ENCODE peak calls at places on chromosomes 12 and 14, in six cellular contexts. A, C, R, J, N and W are unnamed samples.

GRCh38 chr12:559208-559905 is 99.6 kb downstream of the B4GALNT3 start:
- DNase-seq in A (no peak), C (no peak), R (no peak), J (no peak), N (no peak), W (no peak)

GRCh38 chr14:72565200-72565599 is 328.7 kb downstream of the DPF3 start:
- DNase-seq in A (no peak), C (no peak), R (no peak), J (no peak), N (no peak), W (no peak)

GRCh38 chr12:14884458-14884878 is 1.2 kb downstream of the MGP start:
- DNase-seq in A (peak; percentile 93), C (peak; percentile 46), R (peak; percentile 62), J (peak; percentile 93), N (peak; percentile 74), W (peak; percentile 69)

GRCh38 chr14:91372680-91373495 is 44.7 kb downstream of the CCDC88C start:
- DNase-seq in A (no peak), C (no peak), R (no peak), J (no peak), N (peak; percentile 42), W (peak; percentile 58)

GRCh38 chr14:91170504-91171121 is 56.7 kb downstream of the DGLUCY start:
- DNase-seq in A (no peak), C (no peak), R (no peak), J (no peak), N (peak; percentile 50), W (no peak)

GRCh38 chr12:101823891-101824290 is 6.9 kb downstream of the GNPTAB start:
- DNase-seq in A (no peak), C (no peak), R (peak; percentile 49), J (no peak), N (peak; percentile 49), W (peak; percentile 75)

GRCh38 chr14:70901218-70901772 is 6.0 kb upstream of the PCNX1 start:
- DNase-seq in A (peak; percentile 71), C (no peak), R (no peak), J (no peak), N (no peak), W (no peak)

GRCh38 chr14:100662850-100663527 is 63.7 kb upstream of the DLK1 start:
- DNase-seq in A (peak; percentile 50), C (peak; percentile 45), R (peak; percentile 21), J (peak; percentile 91), N (peak; percentile 75), W (peak; percentile 64)

GRCh38 chr12:93567174-93567573 is 5.3 kb upstream of the SOCS2 start:
- DNase-seq in A (peak; percentile 7), C (no peak), R (no peak), J (no peak), N (no peak), W (no peak)

GRCh38 chr12:50099302-50100008 is 4.4 kb upstream of the GPD1 start:
- DNase-seq in A (peak; percentile 33), C (no peak), R (no peak), J (peak; percentile 67), N (no peak), W (no peak)

GRCh38 chr12:104953323-104953722 is 4.8 kb downstream of the SLC41A2 start:
- DNase-seq in A (no peak), C (no peak), R (no peak), J (no peak), N (no peak), W (no peak)

GRCh38 chr12:38411426-38411825 is 94.9 kb downstream of the ALG10B start:
- DNase-seq in A (no peak), C (no peak), R (no peak), J (no peak), N (no peak), W (no peak)

GRCh38 chr12:9673404-9674225 is 4.1 kb downstream of the CLEC2D start:
- DNase-seq in A (peak; percentile 89), C (no peak), R (peak; percentile 55), J (peak; percentile 83), N (peak; percentile 68), W (peak; percentile 75)

GRCh38 chr12:26833692-26834168 is 736 bp upstream of the ITPR2 start:
- DNase-seq in A (peak; percentile 71), C (no peak), R (peak; percentile 5), J (peak; percentile 81), N (no peak), W (peak; percentile 44)

GRCh38 chr12:96063046-96063445 is 27.7 kb upstream of the LTA4H start:
- DNase-seq in A (no peak), C (no peak), R (no peak), J (no peak), N (peak; percentile 28), W (no peak)

GRCh38 chr12:24083787-24084186 is 134.3 kb upstream of the SOX5 start:
- DNase-seq in A (no peak), C (no peak), R (no peak), J (no peak), N (no peak), W (no peak)

GRCh38 chr12:77687346-77687745 is 143.3 kb upstream of the NAV3 start:
- DNase-seq in A (no peak), C (no peak), R (no peak), J (no peak), N (no peak), W (no peak)

GRCh38 chr14:53478174-53478573 is 325.1 kb upstream of the DDHD1 start:
- DNase-seq in A (no peak), C (no peak), R (no peak), J (no peak), N (no peak), W (no peak)